ENCODE peak calls at places on chromosomes 13 and 19, in four cellular contexts. One of them, this sample, is unnamed.

GRCh38 chr13:76586842-76587241 is 299.4 kb downstream of the KCTD12 start:
- DNase-seq in adrenal gland: no peak
- DNase-seq in spleen: no peak
- DNase-seq in esophagus muscularis mucosa: no peak
- DNase-seq in this sample: no peak

GRCh38 chr13:48233097-48233885 is at the start of gene ITM2B:
- DNase-seq in adrenal gland: peak; percentile 85
- DNase-seq in spleen: peak; percentile 95
- DNase-seq in esophagus muscularis mucosa: no peak
- DNase-seq in this sample: peak; percentile 78

GRCh38 chr13:84192125-84192524 is 309.9 kb upstream of the SLITRK1 start:
- DNase-seq in adrenal gland: no peak
- DNase-seq in spleen: no peak
- DNase-seq in esophagus muscularis mucosa: no peak
- DNase-seq in this sample: peak; percentile 25

GRCh38 chr19:1590641-1591397 is 1.8 kb downstream of the MBD3 start:
- DNase-seq in adrenal gland: no peak
- DNase-seq in spleen: no peak
- DNase-seq in esophagus muscularis mucosa: no peak
- DNase-seq in this sample: no peak

GRCh38 chr13:27607125-27607524 is 13.2 kb downstream of the LNX2 start:
- DNase-seq in adrenal gland: no peak
- DNase-seq in spleen: no peak
- DNase-seq in esophagus muscularis mucosa: no peak
- DNase-seq in this sample: peak; percentile 30

GRCh38 chr19:18513868-18514267 is 8.0 kb downstream of the ELL start:
- DNase-seq in adrenal gland: no peak
- DNase-seq in spleen: no peak
- DNase-seq in esophagus muscularis mucosa: no peak
- DNase-seq in this sample: no peak

GRCh38 chr19:35346193-35347052 is 1.3 kb upstream of the FFAR1 start:
- DNase-seq in adrenal gland: no peak
- DNase-seq in spleen: peak; percentile 92
- DNase-seq in esophagus muscularis mucosa: peak; percentile 89
- DNase-seq in this sample: no peak

GRCh38 chr13:77918391-77919261 is at the start of gene EDNRB:
- DNase-seq in adrenal gland: peak; percentile 41
- DNase-seq in spleen: peak; percentile 75
- DNase-seq in esophagus muscularis mucosa: no peak
- DNase-seq in this sample: peak; percentile 51

GRCh38 chr13:28574617-28575142 is 79.8 kb upstream of the FLT1 start:
- DNase-seq in adrenal gland: no peak
- DNase-seq in spleen: no peak
- DNase-seq in esophagus muscularis mucosa: no peak
- DNase-seq in this sample: peak; percentile 44

GRCh38 chr13:29594710-29595379 is 643 bp downstream of the SLC7A1 start:
- DNase-seq in adrenal gland: peak; percentile 66
- DNase-seq in spleen: peak; percentile 91
- DNase-seq in esophagus muscularis mucosa: peak; percentile 93
- DNase-seq in this sample: peak; percentile 74

GRCh38 chr13:20125783-20126165 is 35.1 kb downstream of the GJA3 start:
- DNase-seq in adrenal gland: no peak
- DNase-seq in spleen: no peak
- DNase-seq in esophagus muscularis mucosa: no peak
- DNase-seq in this sample: no peak

GRCh38 chr13:46655727-46656180 is 102.8 kb downstream of the LRCH1 start:
- DNase-seq in adrenal gland: no peak
- DNase-seq in spleen: no peak
- DNase-seq in esophagus muscularis mucosa: no peak
- DNase-seq in this sample: peak; percentile 42

GRCh38 chr19:28350037-28350436 is 862.9 kb downstream of the UQCRFS1 start:
- DNase-seq in adrenal gland: no peak
- DNase-seq in spleen: no peak
- DNase-seq in esophagus muscularis mucosa: peak; percentile 68
- DNase-seq in this sample: no peak

GRCh38 chr19:29006057-29006735 is 206.8 kb downstream of the UQCRFS1 start:
- DNase-seq in adrenal gland: no peak
- DNase-seq in spleen: no peak
- DNase-seq in esophagus muscularis mucosa: no peak
- DNase-seq in this sample: no peak

GRCh38 chr19:1766800-1767352 is 13.6 kb downstream of the ONECUT3 start:
- DNase-seq in adrenal gland: no peak
- DNase-seq in spleen: no peak
- DNase-seq in esophagus muscularis mucosa: no peak
- DNase-seq in this sample: no peak

GRCh38 chr19:17854061-17854460 is 5.6 kb upstream of the RPL18A start:
- DNase-seq in adrenal gland: no peak
- DNase-seq in spleen: no peak
- DNase-seq in esophagus muscularis mucosa: no peak
- DNase-seq in this sample: no peak

GRCh38 chr19:7355151-7355845 is 6.6 kb downstream of the ARHGEF18 start:
- DNase-seq in adrenal gland: peak; percentile 77
- DNase-seq in spleen: peak; percentile 77
- DNase-seq in esophagus muscularis mucosa: no peak
- DNase-seq in this sample: peak; percentile 91

GRCh38 chr13:24032252-24032651 is 128.3 kb upstream of the SPATA13 start:
- DNase-seq in adrenal gland: no peak
- DNase-seq in spleen: no peak
- DNase-seq in esophagus muscularis mucosa: no peak
- DNase-seq in this sample: no peak

GRCh38 chr13:86554066-86554465 is 754.8 kb upstream of the SLITRK6 start:
- DNase-seq in adrenal gland: no peak
- DNase-seq in spleen: no peak
- DNase-seq in esophagus muscularis mucosa: no peak
- DNase-seq in this sample: no peak

GRCh38 chr13:103100795-103101194 is 34.6 kb upstream of the SLC10A2 start:
- DNase-seq in adrenal gland: no peak
- DNase-seq in spleen: no peak
- DNase-seq in esophagus muscularis mucosa: no peak
- DNase-seq in this sample: no peak

GRCh38 chr19:12983561-12984142 is 11.6 kb upstream of the NFIX start:
- DNase-seq in adrenal gland: peak; percentile 83
- DNase-seq in spleen: peak; percentile 94
- DNase-seq in esophagus muscularis mucosa: no peak
- DNase-seq in this sample: peak; percentile 82

GRCh38 chr13:43720780-43721397 is 65.9 kb downstream of the ENOX1 start:
- DNase-seq in adrenal gland: no peak
- DNase-seq in spleen: no peak
- DNase-seq in esophagus muscularis mucosa: no peak
- DNase-seq in this sample: peak; percentile 8

GRCh38 chr13:76383671-76384461 is 502.3 kb downstream of the KCTD12 start:
- DNase-seq in adrenal gland: no peak
- DNase-seq in spleen: no peak
- DNase-seq in esophagus muscularis mucosa: no peak
- DNase-seq in this sample: peak; percentile 75

GRCh38 chr13:105655046-105655445 is 880.4 kb downstream of the EFNB2 start:
- DNase-seq in adrenal gland: no peak
- DNase-seq in spleen: no peak
- DNase-seq in esophagus muscularis mucosa: no peak
- DNase-seq in this sample: peak; percentile 15

GRCh38 chr13:113493315-113493951 is 2.9 kb upstream of the DCUN1D2 start:
- DNase-seq in adrenal gland: no peak
- DNase-seq in spleen: no peak
- DNase-seq in esophagus muscularis mucosa: no peak
- DNase-seq in this sample: peak; percentile 25

GRCh38 chr19:46764817-46765291 is 18.6 kb upstream of the STRN4 start:
- DNase-seq in adrenal gland: no peak
- DNase-seq in spleen: no peak
- DNase-seq in esophagus muscularis mucosa: no peak
- DNase-seq in this sample: no peak

GRCh38 chr13:34162545-34162936 is 344.6 kb downstream of the RFC3 start:
- DNase-seq in adrenal gland: no peak
- DNase-seq in spleen: no peak
- DNase-seq in esophagus muscularis mucosa: no peak
- DNase-seq in this sample: no peak

GRCh38 chr13:39684531-39685137 is 29.2 kb downstream of the COG6 start:
- DNase-seq in adrenal gland: no peak
- DNase-seq in spleen: no peak
- DNase-seq in esophagus muscularis mucosa: no peak
- DNase-seq in this sample: no peak

GRCh38 chr19:883661-884211 is 9.3 kb downstream of the MED16 start:
- DNase-seq in adrenal gland: no peak
- DNase-seq in spleen: no peak
- DNase-seq in esophagus muscularis mucosa: no peak
- DNase-seq in this sample: no peak

GRCh38 chr13:63463782-63464610 is 2048.3 kb upstream of the PCDH20 start:
- DNase-seq in adrenal gland: no peak
- DNase-seq in spleen: no peak
- DNase-seq in esophagus muscularis mucosa: no peak
- DNase-seq in this sample: no peak

GRCh38 chr13:24624801-24625231 is 55.4 kb upstream of the ATP12A start:
- DNase-seq in adrenal gland: no peak
- DNase-seq in spleen: no peak
- DNase-seq in esophagus muscularis mucosa: no peak
- DNase-seq in this sample: no peak

GRCh38 chr19:351976-352625 is 7.5 kb upstream of the MIER2 start:
- DNase-seq in adrenal gland: no peak
- DNase-seq in spleen: peak; percentile 68
- DNase-seq in esophagus muscularis mucosa: no peak
- DNase-seq in this sample: no peak

GRCh38 chr13:35475131-35475959 is 1.1 kb downstream of the MAB21L1 start:
- DNase-seq in adrenal gland: peak; percentile 40
- DNase-seq in spleen: peak; percentile 79
- DNase-seq in esophagus muscularis mucosa: no peak
- DNase-seq in this sample: peak; percentile 48

GRCh38 chr19:33055718-33056117 is 9.0 kb downstream of the RHPN2 start:
- DNase-seq in adrenal gland: no peak
- DNase-seq in spleen: no peak
- DNase-seq in esophagus muscularis mucosa: no peak
- DNase-seq in this sample: no peak

GRCh38 chr19:56405062-56405461 is 930 bp downstream of the ZNF583 start:
- DNase-seq in adrenal gland: no peak
- DNase-seq in spleen: no peak
- DNase-seq in esophagus muscularis mucosa: no peak
- DNase-seq in this sample: no peak

GRCh38 chr19:46913852-46914430 is 53.1 kb downstream of the ARHGAP35 start:
- DNase-seq in adrenal gland: no peak
- DNase-seq in spleen: no peak
- DNase-seq in esophagus muscularis mucosa: no peak
- DNase-seq in this sample: no peak

GRCh38 chr13:111622051-111622531 is 301.6 kb downstream of the TEX29 start:
- DNase-seq in adrenal gland: no peak
- DNase-seq in spleen: no peak
- DNase-seq in esophagus muscularis mucosa: no peak
- DNase-seq in this sample: no peak
- H3K27me3 ChIP-seq in adrenal gland: no peaks in the 10 kb centered on the region
- H3K27me3 ChIP-seq in spleen: no peaks in the 10 kb centered on the region
- H3K27me3 ChIP-seq in esophagus muscularis mucosa: peaks cover 5% of the 10 kb centered on the region
- H3K27me3 ChIP-seq in this sample: no peaks in the 10 kb centered on the region

GRCh38 chr19:43667524-43668405 is 2.2 kb downstream of the PLAUR start:
- DNase-seq in adrenal gland: peak; percentile 57
- DNase-seq in spleen: peak; percentile 85
- DNase-seq in esophagus muscularis mucosa: no peak
- DNase-seq in this sample: no peak

GRCh38 chr19:43664008-43664407 is 6.0 kb downstream of the PLAUR start:
- DNase-seq in adrenal gland: no peak
- DNase-seq in spleen: no peak
- DNase-seq in esophagus muscularis mucosa: no peak
- DNase-seq in this sample: no peak

GRCh38 chr19:43672061-43672679 is 2.2 kb upstream of the PLAUR start:
- DNase-seq in adrenal gland: no peak
- DNase-seq in spleen: no peak
- DNase-seq in esophagus muscularis mucosa: no peak
- DNase-seq in this sample: no peak

GRCh38 chr19:43673702-43674629 is 4.0 kb upstream of the PLAUR start:
- DNase-seq in adrenal gland: no peak
- DNase-seq in spleen: peak; percentile 80
- DNase-seq in esophagus muscularis mucosa: no peak
- DNase-seq in this sample: no peak

GRCh38 chr19:43668406-43669158 is 1.4 kb downstream of the PLAUR start:
- DNase-seq in adrenal gland: peak; percentile 99
- DNase-seq in spleen: peak; percentile 98
- DNase-seq in esophagus muscularis mucosa: peak; percentile 100
- DNase-seq in this sample: peak; percentile 98
- H3K4me3 ChIP-seq in adrenal gland: peak overlapping the region; percentile 48
- H3K4me3 ChIP-seq in spleen: peak overlapping the region; percentile 59
- H3K4me3 ChIP-seq in esophagus muscularis mucosa: peak overlapping the region; percentile 74
- H3K4me3 ChIP-seq in this sample: peak overlapping the region; percentile 61

GRCh38 chr19:30559446-30559845 is 187.3 kb downstream of the ZNF536 start:
- DNase-seq in adrenal gland: no peak
- DNase-seq in spleen: peak; percentile 28
- DNase-seq in esophagus muscularis mucosa: no peak
- DNase-seq in this sample: no peak

GRCh38 chr19:30556230-30556711 is 184.1 kb downstream of the ZNF536 start:
- DNase-seq in adrenal gland: no peak
- DNase-seq in spleen: no peak
- DNase-seq in esophagus muscularis mucosa: no peak
- DNase-seq in this sample: no peak

GRCh38 chr19:30558793-30559192 is 186.6 kb downstream of the ZNF536 start:
- DNase-seq in adrenal gland: no peak
- DNase-seq in spleen: peak; percentile 1
- DNase-seq in esophagus muscularis mucosa: no peak
- DNase-seq in this sample: no peak

GRCh38 chr19:30557212-30557611 is 185.0 kb downstream of the ZNF536 start:
- DNase-seq in adrenal gland: no peak
- DNase-seq in spleen: peak; percentile 14
- DNase-seq in esophagus muscularis mucosa: no peak
- DNase-seq in this sample: no peak

GRCh38 chr19:30557927-30558557 is 185.9 kb downstream of the ZNF536 start:
- DNase-seq in adrenal gland: no peak
- DNase-seq in spleen: peak; percentile 52
- DNase-seq in esophagus muscularis mucosa: no peak
- DNase-seq in this sample: no peak
- H3K27me3 ChIP-seq in adrenal gland: no peaks in the 10 kb centered on the region
- H3K27me3 ChIP-seq in spleen: no peaks in the 10 kb centered on the region
- H3K27me3 ChIP-seq in esophagus muscularis mucosa: peaks cover 7% of the 10 kb centered on the region
- H3K27me3 ChIP-seq in this sample: no peaks in the 10 kb centered on the region

GRCh38 chr19:31478241-31478640 is 129.0 kb upstream of the TSHZ3 start:
- DNase-seq in adrenal gland: no peak
- DNase-seq in spleen: no peak
- DNase-seq in esophagus muscularis mucosa: peak; percentile 64
- DNase-seq in this sample: no peak
- H3K4me3 ChIP-seq in adrenal gland: no peak overlapping the region
- H3K4me3 ChIP-seq in spleen: no peak overlapping the region
- H3K4me3 ChIP-seq in esophagus muscularis mucosa: no peak overlapping the region
- H3K4me3 ChIP-seq in this sample: no peak overlapping the region

GRCh38 chr19:3316659-3317207 is 49.6 kb upstream of the NFIC start:
- DNase-seq in adrenal gland: no peak
- DNase-seq in spleen: no peak
- DNase-seq in esophagus muscularis mucosa: no peak
- DNase-seq in this sample: no peak
- H3K27me3 ChIP-seq in adrenal gland: peaks cover 26% of the 10 kb centered on the region
- H3K27me3 ChIP-seq in spleen: peaks cover 72% of the 10 kb centered on the region
- H3K27me3 ChIP-seq in esophagus muscularis mucosa: peaks cover 88% of the 10 kb centered on the region
- H3K27me3 ChIP-seq in this sample: peaks cover 5% of the 10 kb centered on the region

DNA sequence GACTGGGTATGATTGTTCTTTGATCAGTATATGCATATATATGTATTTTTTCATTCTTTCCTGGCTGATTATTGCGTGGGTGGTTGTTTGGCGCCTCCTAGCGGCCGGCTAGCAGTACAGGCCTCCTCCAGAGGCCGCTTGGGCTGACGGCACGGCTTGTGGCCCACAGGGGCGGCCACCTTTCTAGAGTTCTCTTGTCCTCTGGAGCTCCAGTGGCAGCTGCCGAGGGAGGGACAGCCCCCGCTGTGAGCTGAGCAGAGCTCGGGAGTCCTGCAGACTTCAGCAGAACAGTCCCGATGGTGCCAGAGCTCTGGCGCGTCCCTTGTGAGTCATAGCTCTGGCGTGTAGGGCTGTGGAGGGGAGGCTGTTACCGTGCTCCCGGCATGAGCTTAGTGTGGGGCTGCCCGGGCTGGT is 22.5 kb upstream of the ZNF429 start:
- DNase-seq in adrenal gland: peak; percentile 36
- DNase-seq in spleen: peak; percentile 88
- DNase-seq in esophagus muscularis mucosa: no peak
- DNase-seq in this sample: no peak
- H3K4me3 ChIP-seq in adrenal gland: no peak overlapping the region
- H3K4me3 ChIP-seq in spleen: peak overlapping the region; percentile 24
- H3K4me3 ChIP-seq in esophagus muscularis mucosa: peak overlapping the region; percentile 42
- H3K4me3 ChIP-seq in this sample: no peak overlapping the region

This sample was measured in MG63.